ENCODE peak calls at places on chromosomes 13 and 19, in seven cellular contexts. E, Z, D, F, V, O and B are unnamed samples.

GRCh38 chr13:34349091-34349722 is 531.3 kb downstream of the RFC3 start:
- DNase-seq in F (no peak), V (no peak), D (peak; percentile 44), E (peak; percentile 31), Z (no peak), O (no peak), B (no peak)

GRCh38 chr19:11174336-11174735 is 18.8 kb upstream of the SPC24 start:
- DNase-seq in D (no peak), F (no peak), V (no peak), Z (no peak), O (no peak), E (no peak), B (no peak)

GRCh38 chr13:25217023-25217909 is 45.2 kb upstream of the AMER2 start:
- DNase-seq in Z (peak; percentile 57), O (no peak), E (no peak), D (no peak), F (no peak), V (no peak), B (no peak)

GRCh38 chr13:114309806-114310410 is 4.4 kb upstream of the CHAMP1 start:
- DNase-seq in O (no peak), F (no peak), E (no peak), D (no peak), V (peak; percentile 11), Z (no peak), B (no peak)

GRCh38 chr19:50817941-50818858 is 5.4 kb downstream of the KLK1 start:
- DNase-seq in V (peak; percentile 92), E (peak; percentile 46), Z (no peak), O (peak; percentile 49), D (no peak), F (no peak), B (peak; percentile 73)

GRCh38 chr19:39031368-39032163 is 783 bp downstream of the FBXO27 start:
- DNase-seq in O (peak; percentile 65), E (peak; percentile 90), D (peak; percentile 74), Z (peak; percentile 93), F (peak; percentile 86), V (peak; percentile 99), B (peak; percentile 92)

GRCh38 chr19:10286803-10287737 is at the start of gene ICAM4:
- DNase-seq in F (no peak), V (peak; percentile 78), D (peak; percentile 45), O (no peak), E (peak; percentile 91), Z (peak; percentile 35), B (no peak)

GRCh38 chr13:41765020-41765419 is 195.9 kb downstream of the VWA8 start:
- DNase-seq in O (no peak), F (no peak), E (no peak), D (no peak), V (no peak), Z (no peak), B (no peak)

GRCh38 chr19:38015771-38016170 is 108.8 kb downstream of the SIPA1L3 start:
- DNase-seq in E (no peak), F (no peak), O (no peak), V (no peak), Z (no peak), D (no peak), B (no peak)

GRCh38 chr13:97030705-97031452 is 36.6 kb upstream of the OXGR1 start:
- DNase-seq in O (no peak), V (peak; percentile 28), D (no peak), Z (peak; percentile 88), F (no peak), E (no peak), B (peak; percentile 54)

GRCh38 chr13:96781141-96781540 is 213.1 kb downstream of the OXGR1 start:
- DNase-seq in O (no peak), E (peak; percentile 85), V (no peak), Z (no peak), F (peak; percentile 88), D (no peak), B (no peak)

GRCh38 chr19:18504886-18505610 is 16.8 kb downstream of the ELL start:
- DNase-seq in E (no peak), F (no peak), V (no peak), O (no peak), Z (no peak), D (no peak), B (no peak)

GRCh38 chr19:18502633-18503294 is 19.1 kb downstream of the ELL start:
- DNase-seq in D (no peak), O (no peak), E (no peak), Z (no peak), V (no peak), F (no peak), B (no peak)

GRCh38 chr19:18506101-18506534 is 15.8 kb downstream of the ELL start:
- DNase-seq in O (no peak), Z (no peak), D (no peak), E (no peak), F (no peak), V (no peak), B (no peak)

GRCh38 chr19:18503337-18503970 is 18.4 kb downstream of the ELL start:
- DNase-seq in E (no peak), D (no peak), Z (no peak), O (no peak), V (no peak), F (no peak), B (no peak)

DNA sequence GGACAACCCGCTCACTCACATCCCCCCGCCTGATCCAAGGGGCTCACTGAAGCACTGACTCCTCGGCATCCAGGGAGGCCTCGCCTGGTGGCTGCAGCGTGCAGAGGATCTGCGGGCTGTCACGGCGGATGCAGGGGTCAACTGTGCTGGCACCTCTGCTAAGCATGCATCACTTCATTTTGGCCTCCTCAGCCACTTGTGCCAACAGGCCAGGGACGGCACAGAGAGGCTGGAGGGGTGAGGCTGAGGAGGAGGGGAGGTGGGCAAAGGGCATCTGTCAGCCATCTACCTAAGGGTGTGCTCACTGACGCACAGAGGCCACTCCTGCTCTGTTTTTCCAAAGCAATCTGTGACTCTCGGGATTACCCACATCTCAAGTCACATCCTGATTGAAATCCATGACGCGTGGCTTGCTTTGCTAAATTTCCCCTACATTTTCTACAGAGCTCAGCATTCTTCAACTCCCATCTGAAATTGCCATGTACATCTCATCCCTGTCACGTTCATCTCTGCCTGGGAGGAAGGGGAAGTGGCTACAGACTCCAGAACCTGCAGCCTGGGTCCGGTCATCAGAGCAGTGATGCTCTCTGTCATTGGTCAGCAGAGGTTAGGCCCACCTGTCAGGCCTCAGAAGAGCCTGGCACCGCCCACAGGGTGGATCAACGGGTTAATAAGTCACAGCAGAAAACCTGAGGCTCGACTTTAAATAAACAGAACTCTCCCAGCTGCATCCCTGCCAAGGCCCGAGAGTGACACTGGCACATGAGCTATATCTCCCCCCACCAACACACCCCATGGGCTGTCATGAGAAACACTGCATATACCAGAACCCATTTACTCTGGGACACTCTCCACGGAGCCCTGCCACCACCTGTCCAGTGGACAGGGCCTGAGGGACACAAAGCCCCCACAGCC is 17.6 kb downstream of the ELL start:
- DNase-seq in Z (peak; percentile 41), F (no peak), V (no peak), E (no peak), O (no peak), D (no peak), B (no peak)
- H3K4me1 ChIP-seq in Z (peaks cover 18% of the 10 kb centered on the region), F (peaks cover 63% of the 10 kb centered on the region), V (no peaks in the 10 kb centered on the region), E (peaks cover 80% of the 10 kb centered on the region), O (peaks cover 56% of the 10 kb centered on the region), D (peaks cover 28% of the 10 kb centered on the region), B (peaks cover 55% of the 10 kb centered on the region)

GRCh38 chr19:1409204-1410005 is 2.0 kb downstream of the DAZAP1 start:
- DNase-seq in Z (no peak), O (no peak), F (no peak), E (no peak), V (no peak), D (no peak), B (no peak)

GRCh38 chr19:1410789-1411188 is 3.4 kb downstream of the DAZAP1 start:
- DNase-seq in E (no peak), V (no peak), Z (no peak), F (no peak), O (no peak), D (no peak), B (no peak)

GRCh38 chr19:1411255-1412191 is 4.1 kb downstream of the DAZAP1 start:
- DNase-seq in D (no peak), E (peak; percentile 89), V (no peak), F (no peak), O (no peak), Z (peak; percentile 44), B (no peak)

GRCh38 chr19:1408300-1409203 is 1.2 kb downstream of the DAZAP1 start:
- DNase-seq in V (peak; percentile 70), D (no peak), Z (peak; percentile 83), F (no peak), O (peak; percentile 35), E (peak; percentile 65), B (peak; percentile 80)

GRCh38 chr19:1410136-1410786 is 2.9 kb downstream of the DAZAP1 start:
- DNase-seq in D (no peak), O (no peak), V (no peak), E (no peak), F (no peak), Z (no peak), B (no peak)
- H3K4me1 ChIP-seq in D (peaks cover 42% of the 10 kb centered on the region), O (peaks cover 69% of the 10 kb centered on the region), V (peaks cover 14% of the 10 kb centered on the region), E (peaks cover 19% of the 10 kb centered on the region), F (peaks cover 31% of the 10 kb centered on the region), Z (peaks cover 33% of the 10 kb centered on the region), B (peaks cover 24% of the 10 kb centered on the region)

GRCh38 chr13:112904436-112904960 is 64.5 kb upstream of the MCF2L start:
- DNase-seq in F (no peak), E (no peak), Z (no peak), O (no peak), V (peak; percentile 67), D (no peak), B (no peak)

GRCh38 chr13:112905086-112905485 is 63.9 kb upstream of the MCF2L start:
- DNase-seq in Z (no peak), O (no peak), D (no peak), E (no peak), F (no peak), V (peak; percentile 77), B (no peak)

GRCh38 chr13:112905619-112905989 is 63.4 kb upstream of the MCF2L start:
- DNase-seq in V (no peak), E (no peak), Z (no peak), O (no peak), D (no peak), F (no peak), B (no peak)

GRCh38 chr13:112907286-112907685 is 61.7 kb upstream of the MCF2L start:
- DNase-seq in Z (no peak), E (no peak), D (no peak), F (peak; percentile 47), V (no peak), O (no peak), B (no peak)

DNA sequence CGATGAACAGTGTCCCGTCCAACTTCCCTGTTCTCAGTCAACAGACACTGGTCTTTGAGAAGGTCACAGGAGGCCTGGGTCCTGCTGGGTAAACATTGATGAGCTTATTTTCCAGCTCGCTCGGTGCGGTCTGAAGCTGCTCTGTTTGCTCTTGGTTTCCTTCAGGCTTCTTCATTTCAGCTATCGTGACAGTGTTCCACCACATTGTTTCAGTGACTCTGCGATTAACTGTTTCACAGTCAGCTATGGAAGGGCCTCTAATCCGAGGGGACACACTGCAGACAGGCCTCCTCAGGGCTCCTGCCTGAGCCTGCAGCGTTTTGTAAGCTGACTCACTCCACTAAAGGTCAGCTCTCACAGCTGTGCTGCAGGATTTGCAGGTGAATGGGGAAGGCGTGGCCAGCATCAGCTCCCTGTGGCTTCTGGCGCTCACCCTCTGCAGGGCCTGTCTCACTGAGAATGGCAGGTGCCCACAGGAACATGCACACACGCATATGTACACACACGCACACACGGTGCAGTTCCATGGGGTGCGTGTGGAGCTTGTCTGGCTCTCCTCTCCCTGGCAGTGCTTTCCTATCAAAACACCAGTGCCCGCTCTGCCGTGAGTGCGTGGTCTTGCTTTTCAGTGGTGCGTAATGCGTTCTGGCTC is 62.9 kb upstream of the MCF2L start:
- DNase-seq in O (no peak), V (peak; percentile 84), Z (no peak), D (no peak), E (no peak), F (peak; percentile 39), B (no peak)
- H3K4me1 ChIP-seq in O (no peaks in the 10 kb centered on the region), V (peaks cover 71% of the 10 kb centered on the region), Z (no peaks in the 10 kb centered on the region), D (no peaks in the 10 kb centered on the region), E (no peaks in the 10 kb centered on the region), F (no peaks in the 10 kb centered on the region), B (peaks cover 9% of the 10 kb centered on the region)

GRCh38 chr13:39016087-39016486 is 21.8 kb downstream of the PROSER1 start:
- DNase-seq in D (no peak), O (no peak), F (no peak), V (no peak), E (no peak), Z (no peak), B (no peak)
- H3K4me1 ChIP-seq in D (no peaks in the 10 kb centered on the region), O (no peaks in the 10 kb centered on the region), F (no peaks in the 10 kb centered on the region), V (no peaks in the 10 kb centered on the region), E (no peaks in the 10 kb centered on the region), Z (no peaks in the 10 kb centered on the region), B (no peaks in the 10 kb centered on the region)